ENCODE peak calls at places on chromosome 4, in ten cellular contexts. J, O, Y, Z, I, T, R, L, E and Q are unnamed samples.
A peak's percentile ranks its signal among the peaks of the same experiment; 100 is the strongest.

GRCh38 chr4:2408401-2408958 is 10.0 kb downstream of the ZFYVE28 start:
- DNase-seq in J (no peak), O (no peak), Y (peak; percentile 8), Z (no peak), I (no peak), T (peak; percentile 84), R (peak; percentile 71), L (no peak), E (no peak), Q (no peak)

GRCh38 chr4:124018383-124019317 is 622.1 kb downstream of the SPRY1 start:
- DNase-seq in J (peak; percentile 19), O (no peak), Y (peak; percentile 80), Z (peak; percentile 77), I (peak; percentile 39), T (peak; percentile 40), R (peak; percentile 6), L (peak; percentile 37), E (peak; percentile 90), Q (no peak)

GRCh38 chr4:136768925-136769275 is 763.4 kb downstream of the PCDH18 start:
- DNase-seq in J (no peak), O (no peak), Y (no peak), Z (no peak), I (no peak), T (no peak), R (no peak), L (no peak), E (peak; percentile 76), Q (peak; percentile 34)

GRCh38 chr4:84379881-84380618 is 119.0 kb downstream of the NKX6-1 start:
- DNase-seq in J (no peak), O (no peak), Y (no peak), Z (no peak), I (no peak), T (no peak), R (peak; percentile 24), L (no peak), E (peak; percentile 58), Q (peak; percentile 9)

GRCh38 chr4:48025005-48025404 is 8.4 kb downstream of the NIPAL1 start:
- DNase-seq in J (no peak), O (no peak), Y (no peak), Z (no peak), I (no peak), T (no peak), R (no peak), L (peak; percentile 33), E (peak; percentile 61), Q (no peak)

GRCh38 chr4:68271851-68272756 is 26.6 kb upstream of the TMPRSS11B start:
- DNase-seq in J (no peak), O (no peak), Y (no peak), Z (no peak), I (no peak), T (peak; percentile 78), R (peak; percentile 70), L (peak; percentile 73), E (peak; percentile 72), Q (peak; percentile 54)

GRCh38 chr4:44674471-44674870 is 3.7 kb upstream of the GUF1 start:
- DNase-seq in J (no peak), O (no peak), Y (no peak), Z (no peak), I (no peak), T (no peak), R (no peak), L (no peak), E (no peak), Q (no peak)

GRCh38 chr4:140152760-140153418 is 1.1 kb downstream of the MAML3 start:
- DNase-seq in J (peak; percentile 66), O (peak; percentile 91), Y (peak; percentile 84), Z (peak; percentile 84), I (peak; percentile 63), T (peak; percentile 80), R (peak; percentile 60), L (peak; percentile 44), E (peak; percentile 70), Q (peak; percentile 15)

GRCh38 chr4:54363037-54363436 is 133.9 kb downstream of the PDGFRA start:
- DNase-seq in J (no peak), O (no peak), Y (no peak), Z (no peak), I (no peak), T (no peak), R (no peak), L (no peak), E (peak; percentile 8), Q (no peak)

DNA sequence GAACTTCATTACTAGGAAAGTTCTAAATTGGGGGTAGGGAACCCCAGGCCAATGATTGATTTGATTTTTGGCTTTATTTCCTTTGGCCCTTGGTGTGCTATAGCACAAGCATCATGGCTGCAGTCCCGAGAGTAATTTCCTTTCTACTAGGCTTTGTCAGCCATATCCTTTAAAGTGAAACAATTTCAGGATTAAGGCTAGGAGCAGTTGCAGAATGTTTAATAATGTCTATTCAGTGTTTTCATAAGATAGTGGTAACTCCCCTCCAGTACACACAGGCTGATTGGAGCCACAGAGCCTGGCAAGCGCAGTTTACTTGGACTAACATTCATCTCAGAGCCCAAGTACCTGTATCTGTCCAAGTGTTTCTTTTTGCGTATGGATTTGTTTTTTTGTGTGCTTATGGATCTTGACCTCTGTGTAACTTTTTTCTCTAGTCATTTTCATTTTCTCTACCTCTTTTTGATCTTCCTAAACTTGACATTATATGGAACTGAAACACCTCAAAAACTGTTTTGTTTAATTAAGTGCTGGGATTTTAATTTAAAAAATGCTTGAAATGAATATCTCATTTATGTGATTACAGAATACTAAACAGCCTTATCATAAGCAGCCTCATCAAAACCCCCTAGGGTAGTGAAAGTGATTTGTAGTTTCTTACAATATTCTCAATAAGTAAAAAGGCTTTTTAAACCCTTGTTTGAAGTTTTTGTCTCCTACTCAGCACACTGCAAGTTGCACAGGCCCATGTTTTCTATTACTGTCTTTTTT is 7.5 kb downstream of the STIM2 start:
- DNase-seq in J (no peak), O (no peak), Y (peak; percentile 58), Z (no peak), I (no peak), T (no peak), R (no peak), L (peak; percentile 10), E (no peak), Q (no peak)
- H3K27ac ChIP-seq in J (no peak overlapping the region), O (no peak overlapping the region), Y (no peak overlapping the region), Z (no peak overlapping the region), I (no peak overlapping the region), T (peak overlapping the region; percentile 46), R (no peak overlapping the region), L (peak overlapping the region; percentile 3), E (no peak overlapping the region), Q (no peak overlapping the region)

GRCh38 chr4:128571747-128572146 is 237.8 kb upstream of the JADE1 start:
- DNase-seq in J (peak; percentile 72), O (no peak), Y (peak; percentile 70), Z (peak; percentile 74), I (peak; percentile 28), T (no peak), R (no peak), L (peak; percentile 96), E (peak; percentile 93), Q (peak; percentile 71)

GRCh38 chr4:128573781-128574508 is 235.6 kb upstream of the JADE1 start:
- DNase-seq in J (no peak), O (no peak), Y (no peak), Z (no peak), I (no peak), T (no peak), R (peak; percentile 35), L (peak; percentile 91), E (peak; percentile 78), Q (peak; percentile 32)

GRCh38 chr4:128574706-128575105 is 234.8 kb upstream of the JADE1 start:
- DNase-seq in J (peak; percentile 88), O (no peak), Y (peak; percentile 83), Z (peak; percentile 74), I (peak; percentile 57), T (peak; percentile 97), R (peak; percentile 95), L (peak; percentile 68), E (peak; percentile 49), Q (no peak)

GRCh38 chr4:128570380-128570779 is 239.1 kb upstream of the JADE1 start:
- DNase-seq in J (no peak), O (no peak), Y (peak; percentile 59), Z (peak; percentile 77), I (peak; percentile 49), T (no peak), R (no peak), L (peak; percentile 62), E (peak; percentile 63), Q (peak; percentile 70)

DNA sequence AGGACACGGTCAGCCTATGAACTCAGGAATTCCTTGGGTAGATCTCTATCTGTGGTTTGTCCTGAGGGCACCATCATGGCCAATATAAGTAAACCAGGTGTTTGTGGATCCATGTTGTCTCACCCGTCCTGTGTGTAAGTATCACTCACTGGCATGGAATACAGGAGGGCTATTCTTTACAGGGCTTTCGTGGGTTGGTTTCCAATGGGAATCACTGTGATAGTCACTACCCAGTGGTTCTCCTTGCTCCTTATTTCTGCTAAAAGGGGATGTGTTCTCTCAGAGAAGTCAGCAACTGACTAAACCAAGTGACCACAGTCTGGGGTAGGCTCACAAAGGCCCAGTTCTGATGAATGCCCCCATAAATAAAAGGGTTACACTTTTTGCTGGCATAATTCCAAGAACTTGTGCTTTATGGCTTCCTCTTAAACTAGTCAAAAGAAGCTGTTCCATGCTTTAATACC is 236.7 kb upstream of the JADE1 start:
- DNase-seq in J (no peak), O (no peak), Y (no peak), Z (no peak), I (no peak), T (no peak), R (no peak), L (no peak), E (peak; percentile 84), Q (no peak)
- H3K4me1 ChIP-seq in J (peaks cover 40% of the 10 kb centered on the region), O (peaks cover 15% of the 10 kb centered on the region), Y (peaks cover 10% of the 10 kb centered on the region), Z (no peaks in the 10 kb centered on the region), I (peaks cover 28% of the 10 kb centered on the region), T (peaks cover 13% of the 10 kb centered on the region), R (peaks cover 14% of the 10 kb centered on the region), L (peaks cover 22% of the 10 kb centered on the region), E (peaks cover 12% of the 10 kb centered on the region), Q (peaks cover 14% of the 10 kb centered on the region)

DNA sequence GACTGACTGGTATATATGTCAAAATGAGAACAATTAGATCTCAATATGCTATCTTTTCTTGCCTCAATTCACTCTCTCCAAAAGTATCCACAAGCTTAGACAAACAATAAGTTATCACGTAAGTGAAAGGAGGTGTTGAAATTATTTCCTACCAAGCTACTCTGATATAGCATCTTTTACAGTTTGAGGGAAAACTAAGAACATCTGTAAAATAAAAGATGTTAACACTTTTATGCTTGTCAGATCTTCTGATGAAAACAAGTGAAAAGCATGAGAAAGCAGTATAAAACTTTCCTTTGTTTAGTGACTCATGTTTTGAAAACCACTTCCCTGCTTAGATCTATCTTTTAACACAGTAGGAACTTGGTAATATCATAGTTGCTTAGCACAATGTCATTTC is 8.4 kb upstream of the MAB21L2 start:
- DNase-seq in J (no peak), O (no peak), Y (no peak), Z (no peak), I (no peak), T (no peak), R (no peak), L (peak; percentile 70), E (no peak), Q (peak; percentile 10)
- H3K27ac ChIP-seq in J (no peak overlapping the region), O (no peak overlapping the region), Y (no peak overlapping the region), Z (no peak overlapping the region), I (no peak overlapping the region), T (no peak overlapping the region), R (no peak overlapping the region), L (no peak overlapping the region), E (no peak overlapping the region), Q (no peak overlapping the region)

DNA sequence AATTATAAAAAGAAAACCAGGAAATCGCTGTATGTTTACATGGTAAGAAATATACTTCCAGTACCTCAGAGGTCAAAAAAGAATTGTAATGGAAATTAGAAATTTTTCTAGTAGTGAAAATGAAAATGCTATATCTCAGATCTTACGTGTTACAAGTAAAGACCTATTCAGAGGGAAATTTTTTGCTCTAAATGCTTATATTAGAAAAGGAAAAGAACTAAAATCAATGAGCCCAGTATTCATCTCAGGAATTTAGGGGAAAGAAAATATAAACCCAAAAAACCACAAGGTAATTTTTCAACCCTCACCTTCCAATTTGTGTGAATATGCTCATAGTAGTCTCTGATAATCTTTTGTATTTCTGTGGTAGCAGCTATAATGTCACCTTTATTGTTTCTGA is 145.6 kb downstream of the RAP1GDS1 start:
- DNase-seq in J (no peak), O (no peak), Y (no peak), Z (no peak), I (no peak), T (no peak), R (no peak), L (no peak), E (no peak), Q (no peak)
- H3K4me1 ChIP-seq in J (no peaks in the 10 kb centered on the region), O (no peaks in the 10 kb centered on the region), Y (no peaks in the 10 kb centered on the region), Z (no peaks in the 10 kb centered on the region), I (no peaks in the 10 kb centered on the region), T (no peaks in the 10 kb centered on the region), R (no peaks in the 10 kb centered on the region), L (no peaks in the 10 kb centered on the region), E (no peaks in the 10 kb centered on the region), Q (no peaks in the 10 kb centered on the region)